ENCODE peak calls at places on chromosomes 1 and 21, in five cellular contexts. U, N, C, W and T are unnamed samples.

GRCh38 chr21:17343055-17343454 is 169.8 kb upstream of the CXADR start:
- DNase-seq in W (no peak), U (no peak), N (no peak), C (peak), T (no peak)

GRCh38 chr1:108590947-108591346 is 31.0 kb downstream of the EEIG2 start:
- DNase-seq in N (no peak), U (no peak), W (no peak), C (no peak), T (no peak)

GRCh38 chr1:239976130-239976968 is 115.3 kb upstream of the FMN2 start:
- DNase-seq in N (peak), W (peak), U (peak), C (peak), T (no peak)

GRCh38 chr1:37629726-37630425 is 4.8 kb downstream of the RSPO1 start:
- DNase-seq in N (no peak), W (no peak), C (no peak), U (no peak), T (no peak)

GRCh38 chr1:2587860-2588571 is 1.4 kb downstream of the PRXL2B start:
- DNase-seq in C (no peak), U (no peak), W (peak), N (no peak), T (no peak)

GRCh38 chr1:155071701-155072100 is 6.9 kb upstream of the EFNA3 start:
- DNase-seq in U (no peak), C (no peak), N (peak), W (no peak), T (no peak)

GRCh38 chr1:11823366-11824137 is 17.6 kb downstream of the CLCN6 start:
- DNase-seq in C (no peak), U (no peak), W (no peak), N (no peak), T (no peak)

GRCh38 chr1:242178924-242179708 is 180.2 kb upstream of the MAP1LC3C start:
- DNase-seq in U (no peak), N (no peak), W (no peak), C (no peak), T (no peak)

GRCh38 chr1:179815642-179816041 is 62.0 kb downstream of the TOR1AIP2 start:
- DNase-seq in N (no peak), W (no peak), U (no peak), C (no peak), T (no peak)

GRCh38 chr1:74468982-74469603 is 43.3 kb downstream of the LRRC53 start:
- DNase-seq in U (no peak), N (no peak), W (no peak), C (peak), T (no peak)

GRCh38 chr1:236259043-236259442 is 22.7 kb downstream of the ERO1B start:
- DNase-seq in U (no peak), W (no peak), N (no peak), C (no peak), T (no peak)

GRCh38 chr1:5620997-5621396 is 371.2 kb downstream of the NPHP4 start:
- DNase-seq in C (no peak), W (no peak), N (peak), U (no peak), T (no peak)

GRCh38 chr1:46342084-46342656 is 1.6 kb downstream of the NSUN4 start:
- DNase-seq in N (peak), U (no peak), C (peak), W (no peak), T (no peak)

GRCh38 chr1:158022554-158023278 is 29.3 kb downstream of the KIRREL1 start:
- DNase-seq in U (no peak), N (no peak), W (no peak), C (no peak), T (no peak)

GRCh38 chr1:27961646-27962221 is 2.0 kb downstream of the XKR8 start:
- DNase-seq in W (no peak), C (no peak), N (peak), U (no peak), T (no peak)

GRCh38 chr1:34013136-34013535 is 149.3 kb downstream of the HMGB4 start:
- DNase-seq in W (no peak), C (no peak), U (no peak), N (no peak), T (no peak)

GRCh38 chr1:184686540-184686939 is 68.1 kb downstream of the EDEM3 start:
- DNase-seq in N (no peak), W (no peak), U (no peak), C (no peak), T (no peak)

GRCh38 chr1:27727126-27727525 is 1.4 kb downstream of the FAM76A start:
- DNase-seq in U (no peak), C (no peak), W (no peak), N (no peak), T (no peak)

GRCh38 chr1:115830963-115831362 is 10.0 kb downstream of the NHLH2 start:
- DNase-seq in C (no peak), U (no peak), W (no peak), N (no peak), T (no peak)

GRCh38 chr1:29145739-29146437 is 22.2 kb upstream of the TMEM200B start:
- DNase-seq in C (no peak), U (no peak), N (no peak), W (no peak), T (no peak)

GRCh38 chr1:30041741-30042437 is 681.5 kb downstream of the MATN1 start:
- DNase-seq in C (no peak), W (no peak), N (no peak), U (no peak), T (no peak)

GRCh38 chr21:45260191-45260795 is 27.4 kb downstream of the POFUT2 start:
- DNase-seq in U (peak), N (no peak), W (no peak), C (no peak), T (no peak)

GRCh38 chr1:78005755-78006154 is 1.0 kb downstream of the DNAJB4 start:
- DNase-seq in W (no peak), C (peak), N (no peak), U (no peak), T (no peak)

GRCh38 chr1:149884433-149885363 is 14.7 kb upstream of the BOLA1 start:
- DNase-seq in C (peak), W (no peak), N (no peak), U (no peak), T (peak)

GRCh38 chr1:109113787-109114568 is at the start of gene ELAPOR1:
- DNase-seq in W (peak), C (peak), U (peak), N (peak), T (no peak)

GRCh38 chr1:84573481-84573966 is 716 bp downstream of the CTBS start:
- DNase-seq in W (no peak), C (peak), N (no peak), U (no peak), T (no peak)

GRCh38 chr1:23591460-23592208 is 32.3 kb upstream of the ID3 start:
- DNase-seq in N (no peak), U (no peak), C (peak), W (no peak), T (no peak)

GRCh38 chr1:173267453-173267945 is 60.4 kb upstream of the TNFSF4 start:
- DNase-seq in N (no peak), U (no peak), W (no peak), C (peak), T (no peak)

GRCh38 chr1:201531551-201532425 is 7.1 kb upstream of the NAV1 start:
- DNase-seq in C (no peak), U (no peak), W (no peak), N (no peak), T (no peak)

GRCh38 chr1:209876091-209876800 is 48.5 kb downstream of the UTP25 start:
- DNase-seq in N (no peak), W (no peak), U (no peak), C (no peak), T (no peak)

GRCh38 chr21:35988396-35989140 is 71.8 kb downstream of the SETD4 start:
- DNase-seq in C (no peak), W (no peak), U (no peak), N (no peak), T (no peak)

GRCh38 chr1:11334261-11334804 is 61.3 kb downstream of the UBIAD1 start:
- DNase-seq in N (no peak), C (no peak), U (no peak), W (no peak), T (no peak)

GRCh38 chr1:96973605-96974004 is 252.0 kb downstream of the PTBP2 start:
- DNase-seq in W (no peak), C (no peak), U (no peak), N (no peak), T (no peak)

DNA sequence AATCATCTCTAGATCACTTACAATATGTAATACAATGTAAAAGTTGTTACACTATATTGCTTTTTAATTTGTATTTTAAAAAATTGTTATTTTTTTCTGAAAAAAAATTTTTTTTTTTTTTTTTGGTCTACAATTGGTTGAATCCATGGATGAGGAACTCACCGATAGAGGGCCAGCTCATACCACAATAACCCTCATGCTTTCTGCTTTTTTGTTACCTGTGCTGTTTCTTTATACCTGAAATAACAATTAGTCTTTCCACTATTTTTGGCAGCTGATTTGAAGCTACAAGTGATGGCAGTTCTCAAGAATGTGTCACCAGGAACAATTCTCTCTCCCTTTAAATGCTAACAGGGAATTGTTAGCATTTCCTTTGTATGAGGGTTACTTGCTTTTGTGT is 12.0 kb downstream of the SMG7 start:
- DNase-seq in C (no peak), N (no peak), W (no peak), U (no peak), T (no peak)
- TF ChIP-seq CTCF in C (no peak), N (no peak), W (no peak), U (no peak), T (peak)

GRCh38 chr1:75614455-75615379 is 3.8 kb upstream of the SLC44A5 start:
- DNase-seq in C (peak), N (peak), U (peak), W (peak), T (no peak)
- TF ChIP-seq CTCF in C (peak), N (peak), U (peak), W (no peak), T (no peak)

GRCh38 chr1:36446261-36446660 is 4.0 kb downstream of the OSCP1 start:
- DNase-seq in W (no peak), N (peak), C (peak), U (no peak), T (peak)
- TF ChIP-seq CTCF in W (no peak), N (peak), C (peak), U (no peak), T (peak)

GRCh38 chr1:31458287-31458896 is 45.4 kb downstream of the SERINC2 start:
- DNase-seq in C (no peak), W (no peak), U (no peak), N (no peak), T (no peak)

DNA sequence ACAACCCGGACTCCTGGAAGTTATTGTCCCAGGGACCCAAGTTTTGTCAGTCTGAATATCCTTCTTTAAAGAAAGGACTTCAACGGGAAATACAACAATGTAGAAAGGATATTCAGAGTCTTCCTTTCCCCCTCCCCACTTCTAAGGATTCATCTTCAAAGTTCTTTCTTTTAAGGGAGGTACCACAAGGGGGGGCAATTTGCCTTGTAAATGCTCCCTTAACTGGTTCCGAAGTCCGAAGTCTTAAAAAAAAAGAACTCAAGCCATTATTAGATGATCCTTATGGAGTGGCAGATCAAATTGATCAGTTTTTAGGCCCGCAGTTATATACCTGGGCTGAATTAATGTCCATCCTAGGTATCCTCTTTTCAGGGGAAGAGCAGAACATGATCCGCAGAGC is 47.0 kb downstream of the SERINC2 start:
- DNase-seq in U (no peak), N (no peak), C (no peak), W (no peak), T (no peak)
- TF ChIP-seq CTCF in U (peak), N (no peak), C (no peak), W (no peak), T (peak)

DNA sequence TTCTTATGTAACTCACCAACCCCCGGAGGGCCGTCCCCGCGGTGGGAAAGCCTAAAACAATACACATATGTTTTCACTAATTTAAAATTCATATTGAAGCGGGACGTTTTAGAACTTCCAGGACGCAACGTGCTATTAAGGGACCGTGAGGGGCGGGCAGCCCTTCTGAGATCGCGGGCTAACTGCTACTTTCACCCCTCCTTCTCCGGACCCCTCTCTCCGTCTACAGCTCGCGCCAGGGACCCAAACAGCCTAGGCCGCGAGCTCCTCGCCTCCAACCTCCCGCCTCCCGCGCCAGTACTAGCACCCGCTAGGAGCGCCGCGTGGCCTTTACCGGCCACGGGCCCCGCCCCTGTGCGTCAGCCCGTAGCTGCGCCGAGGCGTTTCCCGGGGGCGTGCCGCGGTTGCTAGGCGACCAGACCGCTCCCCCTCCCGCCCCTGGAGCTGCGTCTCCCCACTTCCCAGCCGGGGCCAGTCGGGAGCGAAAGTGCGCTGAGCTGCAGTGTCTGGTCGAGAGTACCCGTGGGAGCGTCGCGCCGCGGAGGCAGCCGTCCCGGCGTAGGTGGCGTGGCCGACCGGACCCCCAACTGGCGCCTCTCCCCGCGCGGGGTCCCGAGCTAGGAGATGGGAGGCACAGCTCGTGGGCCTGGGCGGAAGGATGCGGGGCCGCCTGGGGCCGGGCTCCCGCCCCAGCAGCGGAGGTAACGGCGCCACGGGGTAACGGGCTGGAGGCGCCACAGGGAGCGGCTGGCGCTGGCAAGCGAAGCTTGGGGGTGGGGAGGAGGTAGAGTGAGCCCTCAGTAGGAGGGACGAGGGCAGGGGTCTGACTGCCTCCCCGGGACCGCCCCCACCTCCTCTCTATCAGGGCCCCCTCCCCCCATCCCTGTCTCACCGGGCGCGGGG is at the start of gene DYRK3:
- DNase-seq in W (peak), U (peak), N (peak), C (peak), T (peak)
- TF ChIP-seq CTCF in W (peak), U (peak), N (no peak), C (no peak), T (no peak)

GRCh38 chr1:48030696-48031365 is 33.6 kb upstream of the TRABD2B start:
- DNase-seq in U (no peak), W (no peak), C (no peak), N (no peak), T (no peak)
- TF ChIP-seq CTCF in U (no peak), W (no peak), C (no peak), N (no peak), T (no peak)

GRCh38 chr21:42105916-42106315 is 34.8 kb downstream of the UMODL1 start:
- DNase-seq in N (no peak), U (no peak), C (no peak), W (no peak), T (no peak)
- TF ChIP-seq CTCF in N (no peak), U (no peak), C (no peak), W (no peak), T (no peak)

GRCh38 chr21:30257773-30258172 is 25.0 kb downstream of the KRTAP24-1 start:
- DNase-seq in W (no peak), N (peak), U (no peak), C (peak), T (no peak)
- TF ChIP-seq CTCF in W (no peak), N (peak), U (no peak), C (peak), T (no peak)

DNA sequence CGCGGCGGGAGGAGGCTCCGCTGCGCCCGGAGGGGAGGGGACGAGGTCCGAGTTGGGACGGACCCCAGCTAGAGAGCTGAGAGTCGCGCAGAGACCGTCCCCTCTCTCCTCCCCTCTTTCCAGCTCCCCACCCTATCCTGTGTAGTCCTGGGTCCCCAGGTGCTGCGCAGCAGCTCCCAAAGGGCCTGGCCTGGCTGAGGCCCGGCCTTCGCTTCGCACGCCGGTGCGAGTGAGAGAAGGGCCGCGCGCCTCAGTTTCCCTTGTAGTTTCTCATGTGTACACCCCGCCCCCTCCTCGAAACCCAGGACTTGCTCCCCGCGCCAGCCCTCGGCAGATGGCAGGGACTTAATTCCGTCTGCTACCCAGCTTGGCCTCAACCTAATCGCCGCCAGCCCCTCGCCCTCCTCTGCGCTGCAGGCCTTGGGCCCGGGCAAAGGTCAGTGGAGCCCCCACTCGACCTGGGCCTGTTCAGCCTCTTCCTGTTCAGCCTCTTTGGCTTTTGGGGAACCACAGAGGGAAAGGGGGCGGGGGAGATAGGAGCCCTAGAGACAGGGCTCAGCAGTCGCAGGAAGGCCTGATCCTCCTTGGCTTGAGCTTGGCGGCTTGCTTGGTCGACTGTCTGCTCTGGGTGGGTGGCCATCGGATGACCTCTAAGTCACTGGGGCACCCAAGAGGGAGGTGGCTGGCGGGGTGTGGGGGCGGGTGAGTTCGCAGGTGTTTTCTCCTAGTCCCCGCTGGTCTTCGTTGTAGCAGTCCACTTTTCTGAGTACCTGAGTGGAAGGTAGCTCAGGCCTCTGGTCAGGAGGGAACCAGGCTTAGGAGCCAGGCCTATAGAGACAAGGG is 1.0 kb downstream of the ZNF687 start:
- DNase-seq in W (peak), N (peak), U (no peak), C (peak), T (peak)
- TF ChIP-seq CTCF in W (no peak), N (no peak), U (no peak), C (no peak), T (no peak)

DNA sequence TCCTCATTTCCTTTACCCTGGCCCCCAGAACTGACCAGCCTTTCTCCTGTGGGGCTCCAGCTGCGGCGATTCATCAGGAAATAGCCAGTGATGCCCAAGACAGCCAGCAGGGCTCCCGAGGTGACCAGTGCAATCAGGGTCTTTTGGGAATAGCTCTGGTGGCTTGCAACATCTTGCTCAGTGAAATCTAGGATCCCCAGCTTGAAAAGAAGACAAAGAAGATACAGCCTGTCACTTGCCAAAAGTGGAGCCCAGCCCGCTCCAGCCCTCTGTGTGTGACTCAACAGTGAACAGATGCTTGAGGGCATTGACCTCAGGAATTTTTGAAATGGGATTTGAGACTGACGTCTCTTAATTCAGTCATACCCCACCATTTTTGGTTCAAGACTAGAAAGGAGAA is 22.3 kb downstream of the CD34 start:
- DNase-seq in N (no peak), W (no peak), U (no peak), C (no peak), T (no peak)
- TF ChIP-seq CTCF in N (no peak), W (no peak), U (no peak), C (no peak), T (no peak)